ENCODE peak calls at places on chromosomes 11 and 22, in seven cellular contexts. V is HT1080, A is HS-5, K is AG09319, P is amniotic stem cell, O is WERI-Rb-1, N is hippocampal formation. J is an unnamed sample.

GRCh38 chr22:38097058-38097457 is 13.1 kb upstream of the SLC16A8 start:
- DNase-seq in A (no peak), P (no peak), O (no peak), V (no peak), K (no peak), N (no peak), J (no peak)

GRCh38 chr11:31246451-31247165 is 122.9 kb downstream of the DCDC1 start:
- DNase-seq in N (no peak), P (no peak), K (no peak), A (no peak), V (no peak), O (no peak), J (no peak)

GRCh38 chr11:44976576-44976975 is 25.9 kb upstream of the TP53I11 start:
- DNase-seq in N (no peak), K (no peak), V (no peak), P (no peak), A (no peak), O (no peak), J (no peak)

GRCh38 chr11:33371049-33371448 is 113.9 kb downstream of the HIPK3 start:
- DNase-seq in P (no peak), A (no peak), O (no peak), V (no peak), N (no peak), K (no peak), J (no peak)

GRCh38 chr22:28923826-28924732 is 40.7 kb downstream of the ZNRF3 start:
- DNase-seq in P (no peak), N (no peak), K (no peak), V (no peak), A (no peak), O (no peak), J (no peak)

GRCh38 chr11:720642-721346 is 14.8 kb downstream of the EPS8L2 start:
- DNase-seq in P (no peak), V (no peak), A (no peak), O (peak; percentile 76), N (no peak), K (no peak), J (no peak)

GRCh38 chr11:68370211-68371111 is 58.1 kb downstream of the LRP5 start:
- DNase-seq in O (no peak), V (no peak), A (no peak), N (no peak), K (no peak), P (no peak), J (no peak)

GRCh38 chr11:86508604-86509471 is 134.2 kb downstream of the CCDC81 start:
- DNase-seq in N (no peak), O (no peak), A (peak; percentile 74), K (no peak), P (no peak), V (peak; percentile 70), J (no peak)

GRCh38 chr11:120894207-120894989 is 129.5 kb upstream of the TBCEL start:
- DNase-seq in A (no peak), O (no peak), V (no peak), K (no peak), P (no peak), N (no peak), J (no peak)

GRCh38 chr11:43486141-43486540 is 127.4 kb downstream of the TTC17 start:
- DNase-seq in A (peak; percentile 9), P (no peak), O (no peak), N (no peak), K (no peak), V (peak; percentile 77), J (no peak)

GRCh38 chr11:47869548-47870393 is 21.6 kb upstream of the NUP160 start:
- DNase-seq in V (peak; percentile 37), P (no peak), N (no peak), A (no peak), O (no peak), K (no peak), J (no peak)

GRCh38 chr22:31173386-31174145 is 13.6 kb downstream of the RNF185 start:
- DNase-seq in N (no peak), A (peak; percentile 89), V (peak; percentile 78), K (no peak), P (peak; percentile 77), O (no peak), J (no peak)

GRCh38 chr22:37020192-37020479 is 594 bp downstream of the MPST start:
- DNase-seq in K (no peak), O (no peak), A (no peak), V (peak; percentile 32), N (no peak), P (peak; percentile 36), J (no peak)

GRCh38 chr11:488992-489391 is 18.1 kb downstream of the RNH1 start:
- DNase-seq in N (peak; percentile 23), O (no peak), K (no peak), V (no peak), P (no peak), A (no peak), J (no peak)

GRCh38 chr22:20779813-20780148 is 5.9 kb downstream of the SERPIND1 start:
- DNase-seq in K (no peak), O (no peak), P (no peak), N (no peak), V (peak; percentile 50), A (no peak), J (no peak)

GRCh38 chr11:63769719-63770443 is 1.3 kb upstream of the ZFTA start:
- DNase-seq in A (no peak), N (no peak), O (no peak), P (no peak), K (no peak), V (no peak), J (no peak)

GRCh38 chr11:83923961-83924360 is 637.8 kb upstream of the CCDC90B start:
- DNase-seq in K (no peak), O (no peak), P (no peak), V (no peak), N (no peak), A (no peak), J (no peak)

GRCh38 chr11:116257092-116257491 is 515.7 kb downstream of the BUD13 start:
- DNase-seq in P (no peak), K (no peak), O (no peak), A (no peak), V (no peak), N (no peak), J (no peak)

GRCh38 chr22:44931077-44931540 is 78.7 kb downstream of the PHF21B start:
- DNase-seq in P (no peak), V (peak; percentile 18), N (peak; percentile 9), K (peak; percentile 12), A (peak; percentile 10), O (no peak), J (no peak)

GRCh38 chr11:48123934-48124755 is 92.5 kb upstream of the OR4B1 start:
- DNase-seq in N (no peak), P (no peak), K (no peak), O (no peak), V (no peak), A (no peak), J (no peak)

GRCh38 chr22:48105254-48105653 is 1342.8 kb downstream of the TBC1D22A start:
- DNase-seq in A (no peak), P (no peak), K (no peak), V (no peak), O (no peak), N (no peak), J (no peak)

GRCh38 chr11:122491486-122491885 is 164.0 kb upstream of the UBASH3B start:
- DNase-seq in O (no peak), N (no peak), K (peak; percentile 59), V (peak; percentile 14), P (no peak), A (no peak), J (peak; percentile 1)

GRCh38 chr11:73178092-73178539 is 36.0 kb upstream of the FCHSD2 start:
- DNase-seq in P (peak; percentile 71), K (peak; percentile 77), N (peak; percentile 73), V (peak; percentile 86), A (no peak), O (peak; percentile 79), J (peak; percentile 49)

GRCh38 chr11:19769820-19770219 is 57.2 kb downstream of the NAV2 start:
- DNase-seq in O (no peak), P (no peak), V (peak; percentile 66), A (no peak), K (peak; percentile 43), N (no peak), J (peak; percentile 77)

GRCh38 chr11:102882389-102883024 is 7.7 kb upstream of the MMP12 start:
- DNase-seq in O (no peak), N (no peak), P (no peak), V (peak; percentile 23), K (peak; percentile 74), A (peak; percentile 39), J (peak; percentile 4)

GRCh38 chr22:47552024-47552423 is 789.6 kb downstream of the TBC1D22A start:
- DNase-seq in O (no peak), K (no peak), A (no peak), P (no peak), V (no peak), N (no peak), J (no peak)

GRCh38 chr22:19986410-19987341 is 29.9 kb downstream of the ARVCF start:
- DNase-seq in K (no peak), N (peak; percentile 40), P (peak; percentile 35), V (no peak), O (peak; percentile 85), A (no peak), J (no peak)

GRCh38 chr22:37472418-37473006 is 13.7 kb downstream of the MFNG start:
- DNase-seq in A (no peak), N (no peak), V (peak; percentile 37), K (no peak), O (peak; percentile 70), P (no peak), J (no peak)

GRCh38 chr11:65429724-65430405 is 7.3 kb downstream of the NEAT1 start:
- DNase-seq in A (peak; percentile 60), N (no peak), P (no peak), V (peak; percentile 82), K (peak; percentile 79), O (no peak), J (no peak)

J was measured in smooth muscle cell of the brain vasculature.